ENCODE peak calls at places on chromosomes 4 and X, in nine cellular contexts. W, P, G, A, M, X, J, S and T are unnamed samples.

GRCh38 chr4:120525106-120525505 is 397.4 kb downstream of the PRDM5 start:
- DNase-seq in W (no peak), P (no peak), G (no peak), A (no peak), M (no peak), X (no peak), J (no peak), S (no peak), T (no peak)

GRCh38 chr4:48493485-48494100 is 3.5 kb downstream of the ZAR1 start:
- DNase-seq in W (no peak), P (no peak), G (no peak), A (no peak), M (no peak), X (no peak), J (peak), S (no peak), T (no peak)

GRCh38 chr4:23337292-23337691 is 552.6 kb downstream of the PPARGC1A start:
- DNase-seq in W (no peak), P (no peak), G (no peak), A (no peak), M (no peak), X (no peak), J (no peak), S (no peak), T (no peak)

GRCh38 chr4:67327245-67327860 is 217.9 kb downstream of the CENPC start:
- DNase-seq in W (peak), P (peak), G (peak), A (no peak), M (peak), X (peak), J (peak), S (peak), T (no peak)

GRCh38 chr4:145937990-145938611 is 522 bp downstream of the ZNF827 start:
- DNase-seq in W (peak), P (peak), G (peak), A (no peak), M (peak), X (peak), J (peak), S (peak), T (no peak)

GRCh38 chrX:39764441-39764914 is 333.3 kb downstream of the BCOR start:
- DNase-seq in W (no peak), P (no peak), G (no peak), A (no peak), M (no peak), X (no peak), J (peak), S (no peak), T (peak)

GRCh38 chr4:156676116-156676851 is 295.3 kb downstream of the PDGFC start:
- DNase-seq in W (no peak), P (no peak), G (no peak), A (no peak), M (no peak), X (no peak), J (no peak), S (no peak), T (no peak)

GRCh38 chr4:153241970-153242847 is 38.0 kb downstream of the TRIM2 start:
- DNase-seq in W (no peak), P (no peak), G (no peak), A (no peak), M (no peak), X (no peak), J (no peak), S (no peak), T (no peak)

GRCh38 chrX:40199704-40200103 is 101.9 kb upstream of the BCOR start:
- DNase-seq in W (no peak), P (no peak), G (peak), A (no peak), M (no peak), X (no peak), J (no peak), S (no peak), T (no peak)

GRCh38 chr4:10192331-10192730 is 75.7 kb upstream of the WDR1 start:
- DNase-seq in W (no peak), P (no peak), G (no peak), A (no peak), M (no peak), X (no peak), J (no peak), S (no peak), T (no peak)

GRCh38 chr4:26028793-26029511 is 114.9 kb downstream of the SMIM20 start:
- DNase-seq in W (peak), P (peak), G (peak), A (peak), M (no peak), X (peak), J (peak), S (peak), T (peak)

GRCh38 chr4:158169931-158170690 is 2.7 kb downstream of the GASK1B start:
- DNase-seq in W (no peak), P (no peak), G (peak), A (no peak), M (no peak), X (no peak), J (peak), S (no peak), T (no peak)